ENCODE peak calls at places on chromosomes 2 and 18, in five cellular contexts. One of them, this sample, is unnamed.

GRCh38 chr2:128536925-128537620 is 218.4 kb upstream of the HS6ST1 start:
- DNase-seq in GM12878: no peak
- DNase-seq in H1: peak
- DNase-seq in NT2/D1: peak
- DNase-seq in HepG2: peak
- DNase-seq in this sample: no peak

GRCh38 chr18:75269140-75269676 is 58.6 kb downstream of the TSHZ1 start:
- DNase-seq in GM12878: no peak
- DNase-seq in H1: no peak
- DNase-seq in NT2/D1: no peak
- DNase-seq in HepG2: no peak
- DNase-seq in this sample: no peak

GRCh38 chr18:39561136-39561535 is 1995.5 kb upstream of the CELF4 start:
- DNase-seq in GM12878: no peak
- DNase-seq in H1: no peak
- DNase-seq in NT2/D1: no peak
- DNase-seq in HepG2: no peak
- DNase-seq in this sample: no peak

GRCh38 chr18:57755473-57756067 is 47.5 kb downstream of the ATP8B1 start:
- DNase-seq in GM12878: no peak
- DNase-seq in H1: no peak
- DNase-seq in NT2/D1: no peak
- DNase-seq in HepG2: no peak
- DNase-seq in this sample: no peak

GRCh38 chr18:25230658-25231326 is 121.2 kb downstream of the ZNF521 start:
- DNase-seq in GM12878: no peak
- DNase-seq in H1: no peak
- DNase-seq in NT2/D1: no peak
- DNase-seq in HepG2: no peak
- DNase-seq in this sample: no peak

GRCh38 chr18:13684546-13684945 is 41.8 kb downstream of the FAM210A start:
- DNase-seq in GM12878: no peak
- DNase-seq in H1: no peak
- DNase-seq in NT2/D1: no peak
- DNase-seq in HepG2: no peak
- DNase-seq in this sample: peak

GRCh38 chr2:228590681-228591080 is 409.2 kb upstream of the SPHKAP start:
- DNase-seq in GM12878: peak
- DNase-seq in H1: no peak
- DNase-seq in NT2/D1: no peak
- DNase-seq in HepG2: no peak
- DNase-seq in this sample: no peak

GRCh38 chr2:46456789-46457188 is 22.6 kb upstream of the TMEM247 start:
- DNase-seq in GM12878: no peak
- DNase-seq in H1: no peak
- DNase-seq in NT2/D1: no peak
- DNase-seq in HepG2: no peak
- DNase-seq in this sample: no peak

GRCh38 chr2:203498161-203498560 is 36.9 kb downstream of the RAPH1 start:
- DNase-seq in GM12878: no peak
- DNase-seq in H1: no peak
- DNase-seq in NT2/D1: no peak
- DNase-seq in HepG2: no peak
- DNase-seq in this sample: no peak

GRCh38 chr18:24023185-24023814 is 8.7 kb downstream of the TTC39C start:
- DNase-seq in GM12878: no peak
- DNase-seq in H1: no peak
- DNase-seq in NT2/D1: no peak
- DNase-seq in HepG2: peak
- DNase-seq in this sample: no peak
- TF ChIP-seq SUZ12 in GM12878: no peak
- TF ChIP-seq SUZ12 in H1: no peak
- TF ChIP-seq SUZ12 in NT2/D1: no peak
- TF ChIP-seq SUZ12 in HepG2: no peak
- TF ChIP-seq SUZ12 in this sample: no peak

GRCh38 chr18:45026162-45026561 is 345.5 kb downstream of the SETBP1 start:
- DNase-seq in GM12878: no peak
- DNase-seq in H1: no peak
- DNase-seq in NT2/D1: no peak
- DNase-seq in HepG2: no peak
- DNase-seq in this sample: no peak

GRCh38 chr18:45024357-45025107 is 343.8 kb downstream of the SETBP1 start:
- DNase-seq in GM12878: no peak
- DNase-seq in H1: no peak
- DNase-seq in NT2/D1: no peak
- DNase-seq in HepG2: no peak
- DNase-seq in this sample: no peak

GRCh38 chr18:45019469-45019868 is 338.8 kb downstream of the SETBP1 start:
- DNase-seq in GM12878: no peak
- DNase-seq in H1: no peak
- DNase-seq in NT2/D1: no peak
- DNase-seq in HepG2: no peak
- DNase-seq in this sample: no peak

GRCh38 chr18:45025108-45025471 is 344.4 kb downstream of the SETBP1 start:
- DNase-seq in GM12878: no peak
- DNase-seq in H1: no peak
- DNase-seq in NT2/D1: no peak
- DNase-seq in HepG2: no peak
- DNase-seq in this sample: no peak
- TF ChIP-seq SUZ12 in GM12878: no peak
- TF ChIP-seq SUZ12 in H1: no peak
- TF ChIP-seq SUZ12 in NT2/D1: no peak
- TF ChIP-seq SUZ12 in HepG2: no peak
- TF ChIP-seq SUZ12 in this sample: no peak

GRCh38 chr18:29309352-29309751 is 1132.4 kb upstream of the CDH2 start:
- DNase-seq in GM12878: no peak
- DNase-seq in H1: no peak
- DNase-seq in NT2/D1: no peak
- DNase-seq in HepG2: no peak
- DNase-seq in this sample: peak
- TF ChIP-seq SUZ12 in GM12878: no peak
- TF ChIP-seq SUZ12 in H1: no peak
- TF ChIP-seq SUZ12 in NT2/D1: no peak
- TF ChIP-seq SUZ12 in HepG2: no peak
- TF ChIP-seq SUZ12 in this sample: no peak

GRCh38 chr2:85753525-85754312 is at the start of gene ATOH8:
- DNase-seq in GM12878: no peak
- DNase-seq in H1: peak
- DNase-seq in NT2/D1: peak
- DNase-seq in HepG2: peak
- DNase-seq in this sample: peak
- TF ChIP-seq SUZ12 in GM12878: no peak
- TF ChIP-seq SUZ12 in H1: no peak
- TF ChIP-seq SUZ12 in NT2/D1: no peak
- TF ChIP-seq SUZ12 in HepG2: no peak
- TF ChIP-seq SUZ12 in this sample: no peak

GRCh38 chr2:108632332-108632712 is 87.0 kb upstream of the RANBP2 start:
- DNase-seq in GM12878: no peak
- DNase-seq in H1: no peak
- DNase-seq in NT2/D1: no peak
- DNase-seq in HepG2: no peak
- DNase-seq in this sample: no peak

GRCh38 chr2:108630567-108631405 is 88.5 kb upstream of the RANBP2 start:
- DNase-seq in GM12878: no peak
- DNase-seq in H1: no peak
- DNase-seq in NT2/D1: no peak
- DNase-seq in HepG2: no peak
- DNase-seq in this sample: no peak

GRCh38 chr2:108633379-108633778 is 85.9 kb upstream of the RANBP2 start:
- DNase-seq in GM12878: no peak
- DNase-seq in H1: no peak
- DNase-seq in NT2/D1: no peak
- DNase-seq in HepG2: no peak
- DNase-seq in this sample: no peak

GRCh38 chr2:108634591-108635160 is 84.6 kb upstream of the RANBP2 start:
- DNase-seq in GM12878: no peak
- DNase-seq in H1: no peak
- DNase-seq in NT2/D1: no peak
- DNase-seq in HepG2: no peak
- DNase-seq in this sample: no peak

DNA sequence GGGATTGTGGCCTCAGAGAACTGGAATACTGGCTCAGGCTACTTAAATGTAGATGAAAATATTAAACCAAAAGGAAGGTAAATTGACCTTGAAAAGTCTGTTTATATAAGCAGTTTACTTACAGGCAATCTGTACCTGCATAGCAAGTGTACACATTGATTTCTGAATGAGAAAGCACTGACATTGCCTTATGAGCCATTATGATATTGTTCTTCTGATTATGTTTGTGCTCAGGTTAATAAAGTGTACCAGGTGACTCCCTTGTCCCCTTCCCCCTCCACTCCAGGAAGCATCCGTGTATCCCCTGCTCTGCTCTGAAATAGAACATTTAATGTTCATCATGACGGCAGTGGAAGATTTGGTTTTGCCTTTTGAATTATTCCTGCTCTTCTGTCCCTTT is 86.5 kb upstream of the RANBP2 start:
- DNase-seq in GM12878: no peak
- DNase-seq in H1: no peak
- DNase-seq in NT2/D1: no peak
- DNase-seq in HepG2: no peak
- DNase-seq in this sample: no peak
- TF ChIP-seq SUZ12 in GM12878: no peak
- TF ChIP-seq SUZ12 in H1: no peak
- TF ChIP-seq SUZ12 in NT2/D1: no peak
- TF ChIP-seq SUZ12 in HepG2: no peak
- TF ChIP-seq SUZ12 in this sample: no peak

GRCh38 chr2:53504507-53504906 is 263.1 kb upstream of the CHAC2 start:
- DNase-seq in GM12878: no peak
- DNase-seq in H1: no peak
- DNase-seq in NT2/D1: no peak
- DNase-seq in HepG2: no peak
- DNase-seq in this sample: no peak

GRCh38 chr2:53497020-53497419 is 270.6 kb upstream of the CHAC2 start:
- DNase-seq in GM12878: no peak
- DNase-seq in H1: no peak
- DNase-seq in NT2/D1: no peak
- DNase-seq in HepG2: no peak
- DNase-seq in this sample: no peak

GRCh38 chr2:53505814-53506213 is 261.8 kb upstream of the CHAC2 start:
- DNase-seq in GM12878: no peak
- DNase-seq in H1: no peak
- DNase-seq in NT2/D1: no peak
- DNase-seq in HepG2: no peak
- DNase-seq in this sample: no peak

GRCh38 chr2:53498210-53498609 is 269.4 kb upstream of the CHAC2 start:
- DNase-seq in GM12878: no peak
- DNase-seq in H1: no peak
- DNase-seq in NT2/D1: no peak
- DNase-seq in HepG2: no peak
- DNase-seq in this sample: no peak

DNA sequence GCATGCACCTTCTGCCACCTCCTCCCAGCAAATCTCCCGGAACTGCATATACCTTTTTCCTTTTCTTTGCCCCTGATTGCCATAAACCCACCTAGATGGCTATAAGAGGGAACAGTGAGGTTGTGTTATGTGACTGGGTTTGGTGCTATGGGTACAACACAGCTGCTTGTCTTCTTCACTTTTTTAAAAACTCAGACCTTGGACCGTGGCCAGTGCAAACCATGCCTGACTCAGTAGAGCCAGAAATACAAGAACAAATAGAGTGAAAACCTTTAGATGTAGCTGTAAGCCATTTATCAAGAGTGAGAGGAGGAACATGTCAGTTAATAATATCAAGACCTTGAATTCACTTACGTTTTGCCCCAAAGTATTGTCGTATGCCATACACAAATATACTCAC is 267.4 kb upstream of the CHAC2 start:
- DNase-seq in GM12878: no peak
- DNase-seq in H1: no peak
- DNase-seq in NT2/D1: no peak
- DNase-seq in HepG2: no peak
- DNase-seq in this sample: no peak
- TF ChIP-seq SUZ12 in GM12878: no peak
- TF ChIP-seq SUZ12 in H1: no peak
- TF ChIP-seq SUZ12 in NT2/D1: no peak
- TF ChIP-seq SUZ12 in HepG2: no peak
- TF ChIP-seq SUZ12 in this sample: no peak

DNA sequence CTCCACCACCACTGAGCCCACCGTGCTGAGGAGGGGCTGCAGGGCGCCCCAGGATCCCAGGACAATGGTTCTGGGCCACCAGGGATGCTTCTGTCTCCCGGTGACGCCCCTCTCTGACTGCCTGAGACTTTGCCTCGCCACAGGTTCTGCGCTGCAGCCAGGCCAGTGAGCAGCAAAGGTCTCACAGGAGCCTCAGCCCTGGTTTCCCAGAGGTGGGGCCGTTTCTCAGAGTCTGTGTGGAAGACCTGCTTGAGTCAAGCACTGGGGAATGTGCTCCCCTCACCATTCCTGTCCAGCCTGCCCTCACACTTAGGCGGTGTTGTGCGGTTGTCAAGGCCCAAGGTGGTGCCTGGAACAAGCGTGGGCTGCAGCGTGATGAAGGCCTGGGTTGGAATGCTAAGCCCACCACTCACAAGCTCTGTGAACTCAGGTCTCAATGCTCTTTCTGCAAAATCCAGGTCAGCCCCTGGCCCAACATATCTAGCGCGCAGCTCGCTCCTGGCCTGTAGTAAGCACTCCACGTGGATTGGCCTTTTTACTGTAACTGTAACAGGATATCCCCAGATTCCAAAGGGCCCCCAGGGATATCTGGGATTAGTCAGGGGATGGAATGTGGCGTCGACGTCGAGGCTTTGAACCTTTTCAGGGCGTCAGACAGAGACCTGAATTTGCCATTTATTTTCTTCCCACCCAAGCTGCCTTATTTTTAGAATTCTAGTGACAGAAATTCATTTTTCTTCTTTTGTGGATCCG is 47.6 kb downstream of the PLB1 start:
- DNase-seq in GM12878: no peak
- DNase-seq in H1: no peak
- DNase-seq in NT2/D1: no peak
- DNase-seq in HepG2: no peak
- DNase-seq in this sample: no peak
- TF ChIP-seq SUZ12 in GM12878: no peak
- TF ChIP-seq SUZ12 in H1: no peak
- TF ChIP-seq SUZ12 in NT2/D1: no peak
- TF ChIP-seq SUZ12 in HepG2: no peak
- TF ChIP-seq SUZ12 in this sample: no peak

GRCh38 chr2:175687465-175687864 is 314.6 kb downstream of the LNPK start:
- DNase-seq in GM12878: no peak
- DNase-seq in H1: no peak
- DNase-seq in NT2/D1: no peak
- DNase-seq in HepG2: no peak
- DNase-seq in this sample: no peak
- TF ChIP-seq SUZ12 in GM12878: no peak
- TF ChIP-seq SUZ12 in H1: no peak
- TF ChIP-seq SUZ12 in NT2/D1: no peak
- TF ChIP-seq SUZ12 in HepG2: no peak
- TF ChIP-seq SUZ12 in this sample: no peak

This sample was measured in HEK293T.